ENCODE peak calls at places on chromosome 12, in nine cellular contexts. One of them, this sample, is unnamed.

GRCh38 chr12:27193106-27193505 is 51.0 kb upstream of the STK38L start:
- DNase-seq in mesothelial cell of epicardium: no peak
- DNase-seq in astrocyte: peak
- DNase-seq in OCI-LY7: no peak
- DNase-seq in body of pancreas: peak
- DNase-seq in ascending aorta: peak
- DNase-seq in foreskin fibroblast: peak
- DNase-seq in prostate gland: no peak
- DNase-seq in neural crest cell: no peak
- DNase-seq in this sample: no peak

GRCh38 chr12:88172844-88173407 is 30.8 kb downstream of the TMTC3 start:
- DNase-seq in mesothelial cell of epicardium: no peak
- DNase-seq in astrocyte: no peak
- DNase-seq in OCI-LY7: no peak
- DNase-seq in body of pancreas: no peak
- DNase-seq in ascending aorta: no peak
- DNase-seq in foreskin fibroblast: peak
- DNase-seq in prostate gland: no peak
- DNase-seq in neural crest cell: no peak
- DNase-seq in this sample: no peak

GRCh38 chr12:23657598-23657997 is 291.9 kb downstream of the SOX5 start:
- DNase-seq in mesothelial cell of epicardium: no peak
- DNase-seq in astrocyte: no peak
- DNase-seq in OCI-LY7: no peak
- DNase-seq in body of pancreas: no peak
- DNase-seq in ascending aorta: no peak
- DNase-seq in foreskin fibroblast: no peak
- DNase-seq in prostate gland: no peak
- DNase-seq in neural crest cell: no peak
- DNase-seq in this sample: no peak

GRCh38 chr12:71639341-71639760 is 24.3 kb downstream of the ZFC3H1 start:
- DNase-seq in mesothelial cell of epicardium: no peak
- DNase-seq in astrocyte: no peak
- DNase-seq in OCI-LY7: peak
- DNase-seq in body of pancreas: no peak
- DNase-seq in ascending aorta: no peak
- DNase-seq in foreskin fibroblast: no peak
- DNase-seq in prostate gland: no peak
- DNase-seq in neural crest cell: no peak
- DNase-seq in this sample: no peak

GRCh38 chr12:68479832-68480291 is 130.8 kb upstream of the RAP1B start:
- DNase-seq in mesothelial cell of epicardium: no peak
- DNase-seq in astrocyte: peak
- DNase-seq in OCI-LY7: no peak
- DNase-seq in body of pancreas: no peak
- DNase-seq in ascending aorta: no peak
- DNase-seq in foreskin fibroblast: no peak
- DNase-seq in prostate gland: no peak
- DNase-seq in neural crest cell: no peak
- DNase-seq in this sample: no peak

GRCh38 chr12:47816646-47817271 is 2.9 kb downstream of the HDAC7 start:
- DNase-seq in mesothelial cell of epicardium: no peak
- DNase-seq in astrocyte: no peak
- DNase-seq in OCI-LY7: no peak
- DNase-seq in body of pancreas: no peak
- DNase-seq in ascending aorta: no peak
- DNase-seq in foreskin fibroblast: peak
- DNase-seq in prostate gland: no peak
- DNase-seq in neural crest cell: no peak
- DNase-seq in this sample: no peak

GRCh38 chr12:125890983-125891382 is 825.7 kb downstream of the AACS start:
- DNase-seq in mesothelial cell of epicardium: no peak
- DNase-seq in astrocyte: peak
- DNase-seq in OCI-LY7: no peak
- DNase-seq in body of pancreas: no peak
- DNase-seq in ascending aorta: no peak
- DNase-seq in foreskin fibroblast: no peak
- DNase-seq in prostate gland: no peak
- DNase-seq in neural crest cell: no peak
- DNase-seq in this sample: no peak

GRCh38 chr12:12608557-12608957 is 3.1 kb upstream of the CREBL2 start:
- DNase-seq in mesothelial cell of epicardium: no peak
- DNase-seq in astrocyte: no peak
- DNase-seq in OCI-LY7: peak
- DNase-seq in body of pancreas: no peak
- DNase-seq in ascending aorta: no peak
- DNase-seq in foreskin fibroblast: no peak
- DNase-seq in prostate gland: no peak
- DNase-seq in neural crest cell: no peak
- DNase-seq in this sample: no peak

GRCh38 chr12:94101902-94102660 is 46.3 kb upstream of the PLXNC1 start:
- DNase-seq in mesothelial cell of epicardium: peak
- DNase-seq in astrocyte: peak
- DNase-seq in OCI-LY7: peak
- DNase-seq in body of pancreas: peak
- DNase-seq in ascending aorta: peak
- DNase-seq in foreskin fibroblast: peak
- DNase-seq in prostate gland: peak
- DNase-seq in neural crest cell: peak
- DNase-seq in this sample: peak

GRCh38 chr12:53974084-53975018 is at the start of gene HOTAIR:
- DNase-seq in mesothelial cell of epicardium: no peak
- DNase-seq in astrocyte: no peak
- DNase-seq in OCI-LY7: peak
- DNase-seq in body of pancreas: peak
- DNase-seq in ascending aorta: no peak
- DNase-seq in foreskin fibroblast: peak
- DNase-seq in prostate gland: no peak
- DNase-seq in neural crest cell: no peak
- DNase-seq in this sample: no peak

GRCh38 chr12:12172106-12172511 is 94.7 kb downstream of the LRP6 start:
- DNase-seq in mesothelial cell of epicardium: no peak
- DNase-seq in astrocyte: peak
- DNase-seq in OCI-LY7: no peak
- DNase-seq in body of pancreas: peak
- DNase-seq in ascending aorta: no peak
- DNase-seq in foreskin fibroblast: peak
- DNase-seq in prostate gland: peak
- DNase-seq in neural crest cell: no peak
- DNase-seq in this sample: no peak

GRCh38 chr12:119614705-119615104 is 21.1 kb downstream of the TMEM233 start:
- DNase-seq in mesothelial cell of epicardium: no peak
- DNase-seq in astrocyte: no peak
- DNase-seq in OCI-LY7: no peak
- DNase-seq in body of pancreas: no peak
- DNase-seq in ascending aorta: no peak
- DNase-seq in foreskin fibroblast: no peak
- DNase-seq in prostate gland: no peak
- DNase-seq in neural crest cell: no peak
- DNase-seq in this sample: no peak

GRCh38 chr12:21065845-21066244 is 65.1 kb upstream of the SLCO1B1 start:
- DNase-seq in mesothelial cell of epicardium: no peak
- DNase-seq in astrocyte: no peak
- DNase-seq in OCI-LY7: no peak
- DNase-seq in body of pancreas: peak
- DNase-seq in ascending aorta: no peak
- DNase-seq in foreskin fibroblast: no peak
- DNase-seq in prostate gland: peak
- DNase-seq in neural crest cell: no peak
- DNase-seq in this sample: no peak

DNA sequence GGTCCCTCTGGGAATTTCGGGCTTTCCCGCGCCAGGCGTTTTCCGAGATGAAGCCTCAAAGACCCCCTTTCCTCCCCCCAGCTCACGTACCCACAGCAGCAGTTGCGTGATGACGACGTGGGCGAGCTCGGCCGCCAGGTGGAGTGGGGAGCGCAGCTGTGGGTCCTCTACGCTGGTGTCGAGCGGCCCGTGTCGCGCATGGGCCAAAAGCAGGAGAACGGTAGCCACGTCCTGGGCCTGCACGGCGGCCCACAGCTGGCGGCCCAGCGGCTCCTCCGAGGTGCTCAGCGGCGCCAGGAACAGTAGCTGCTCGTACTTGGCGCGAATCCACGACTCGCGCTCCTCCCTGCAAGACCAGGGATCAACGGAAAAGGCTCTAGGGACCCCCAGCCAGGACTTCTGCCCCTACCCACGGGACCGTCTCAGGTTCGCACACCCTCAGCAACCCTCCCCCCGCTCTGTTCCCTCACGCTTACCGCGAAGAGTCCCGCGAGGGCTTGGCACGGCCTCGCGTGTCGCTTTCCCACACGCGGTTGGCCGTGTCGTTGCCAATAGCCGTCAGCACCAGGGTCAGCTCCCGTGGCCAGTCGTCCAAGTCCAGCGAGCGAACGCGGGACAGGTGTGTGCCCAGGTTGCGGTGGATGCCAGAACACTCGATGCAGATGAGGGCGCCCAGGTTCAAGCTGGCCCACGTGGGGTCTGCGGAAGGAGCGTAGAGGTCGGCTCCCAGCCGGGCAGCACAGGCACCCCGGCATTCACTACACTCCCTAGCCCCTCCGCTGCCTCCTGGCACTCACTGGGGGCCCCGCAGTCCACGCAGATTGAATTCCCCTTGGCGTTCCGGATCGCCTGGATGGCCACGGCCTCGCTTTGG is 11.4 kb downstream of the AGAP2 start:
- DNase-seq in mesothelial cell of epicardium: no peak
- DNase-seq in astrocyte: peak
- DNase-seq in OCI-LY7: no peak
- DNase-seq in body of pancreas: peak
- DNase-seq in ascending aorta: no peak
- DNase-seq in foreskin fibroblast: no peak
- DNase-seq in prostate gland: no peak
- DNase-seq in neural crest cell: no peak
- DNase-seq in this sample: peak
- TF ChIP-seq CTCF in mesothelial cell of epicardium: no peak
- TF ChIP-seq CTCF in astrocyte: no peak
- TF ChIP-seq CTCF in OCI-LY7: no peak
- TF ChIP-seq CTCF in body of pancreas: peak
- TF ChIP-seq CTCF in ascending aorta: peak
- TF ChIP-seq CTCF in foreskin fibroblast: peak
- TF ChIP-seq CTCF in prostate gland: peak
- TF ChIP-seq CTCF in neural crest cell: peak
- TF ChIP-seq CTCF in this sample: no peak

GRCh38 chr12:64522316-64522715 is 70.4 kb downstream of the TBK1 start:
- DNase-seq in mesothelial cell of epicardium: no peak
- DNase-seq in astrocyte: peak
- DNase-seq in OCI-LY7: no peak
- DNase-seq in body of pancreas: no peak
- DNase-seq in ascending aorta: no peak
- DNase-seq in foreskin fibroblast: peak
- DNase-seq in prostate gland: no peak
- DNase-seq in neural crest cell: no peak
- DNase-seq in this sample: no peak
- TF ChIP-seq CTCF in mesothelial cell of epicardium: no peak
- TF ChIP-seq CTCF in astrocyte: no peak
- TF ChIP-seq CTCF in OCI-LY7: no peak
- TF ChIP-seq CTCF in body of pancreas: no peak
- TF ChIP-seq CTCF in ascending aorta: no peak
- TF ChIP-seq CTCF in foreskin fibroblast: no peak
- TF ChIP-seq CTCF in prostate gland: no peak
- TF ChIP-seq CTCF in neural crest cell: no peak
- TF ChIP-seq CTCF in this sample: no peak

GRCh38 chr12:80472912-80473500 is 29.0 kb downstream of the PTPRQ start:
- DNase-seq in mesothelial cell of epicardium: no peak
- DNase-seq in astrocyte: peak
- DNase-seq in OCI-LY7: peak
- DNase-seq in body of pancreas: peak
- DNase-seq in ascending aorta: no peak
- DNase-seq in foreskin fibroblast: peak
- DNase-seq in prostate gland: no peak
- DNase-seq in neural crest cell: no peak
- DNase-seq in this sample: no peak
- TF ChIP-seq CTCF in mesothelial cell of epicardium: no peak
- TF ChIP-seq CTCF in astrocyte: peak
- TF ChIP-seq CTCF in OCI-LY7: peak
- TF ChIP-seq CTCF in body of pancreas: peak
- TF ChIP-seq CTCF in ascending aorta: peak
- TF ChIP-seq CTCF in foreskin fibroblast: peak
- TF ChIP-seq CTCF in prostate gland: peak
- TF ChIP-seq CTCF in neural crest cell: peak
- TF ChIP-seq CTCF in this sample: peak

GRCh38 chr12:79344855-79345840 is 345.6 kb downstream of the PAWR start:
- DNase-seq in mesothelial cell of epicardium: no peak
- DNase-seq in astrocyte: peak
- DNase-seq in OCI-LY7: peak
- DNase-seq in body of pancreas: peak
- DNase-seq in ascending aorta: no peak
- DNase-seq in foreskin fibroblast: peak
- DNase-seq in prostate gland: peak
- DNase-seq in neural crest cell: peak
- DNase-seq in this sample: no peak
- TF ChIP-seq CTCF in mesothelial cell of epicardium: no peak
- TF ChIP-seq CTCF in astrocyte: peak
- TF ChIP-seq CTCF in OCI-LY7: peak
- TF ChIP-seq CTCF in body of pancreas: peak
- TF ChIP-seq CTCF in ascending aorta: no peak
- TF ChIP-seq CTCF in foreskin fibroblast: peak
- TF ChIP-seq CTCF in prostate gland: peak
- TF ChIP-seq CTCF in neural crest cell: peak
- TF ChIP-seq CTCF in this sample: peak

GRCh38 chr12:52267266-52267665 is 7.2 kb upstream of the KRT86 start:
- DNase-seq in mesothelial cell of epicardium: no peak
- DNase-seq in astrocyte: no peak
- DNase-seq in OCI-LY7: no peak
- DNase-seq in body of pancreas: no peak
- DNase-seq in ascending aorta: peak
- DNase-seq in foreskin fibroblast: no peak
- DNase-seq in prostate gland: no peak
- DNase-seq in neural crest cell: no peak
- DNase-seq in this sample: no peak
- TF ChIP-seq CTCF in mesothelial cell of epicardium: no peak
- TF ChIP-seq CTCF in astrocyte: no peak
- TF ChIP-seq CTCF in OCI-LY7: no peak
- TF ChIP-seq CTCF in body of pancreas: no peak
- TF ChIP-seq CTCF in ascending aorta: no peak
- TF ChIP-seq CTCF in foreskin fibroblast: no peak
- TF ChIP-seq CTCF in prostate gland: no peak
- TF ChIP-seq CTCF in neural crest cell: no peak
- TF ChIP-seq CTCF in this sample: no peak

GRCh38 chr12:7162691-7163114 is 26.8 kb upstream of the PEX5 start:
- DNase-seq in mesothelial cell of epicardium: no peak
- DNase-seq in astrocyte: no peak
- DNase-seq in OCI-LY7: no peak
- DNase-seq in body of pancreas: peak
- DNase-seq in ascending aorta: no peak
- DNase-seq in foreskin fibroblast: peak
- DNase-seq in prostate gland: peak
- DNase-seq in neural crest cell: no peak
- DNase-seq in this sample: no peak
- TF ChIP-seq CTCF in mesothelial cell of epicardium: peak
- TF ChIP-seq CTCF in astrocyte: peak
- TF ChIP-seq CTCF in OCI-LY7: peak
- TF ChIP-seq CTCF in body of pancreas: peak
- TF ChIP-seq CTCF in ascending aorta: peak
- TF ChIP-seq CTCF in foreskin fibroblast: peak
- TF ChIP-seq CTCF in prostate gland: peak
- TF ChIP-seq CTCF in neural crest cell: peak
- TF ChIP-seq CTCF in this sample: no peak

GRCh38 chr12:49232940-49233841 is 31.7 kb upstream of the TUBA1C start:
- DNase-seq in mesothelial cell of epicardium: peak
- DNase-seq in astrocyte: peak
- DNase-seq in OCI-LY7: no peak
- DNase-seq in body of pancreas: peak
- DNase-seq in ascending aorta: peak
- DNase-seq in foreskin fibroblast: peak
- DNase-seq in prostate gland: peak
- DNase-seq in neural crest cell: peak
- DNase-seq in this sample: peak
- TF ChIP-seq CTCF in mesothelial cell of epicardium: no peak
- TF ChIP-seq CTCF in astrocyte: peak
- TF ChIP-seq CTCF in OCI-LY7: no peak
- TF ChIP-seq CTCF in body of pancreas: no peak
- TF ChIP-seq CTCF in ascending aorta: no peak
- TF ChIP-seq CTCF in foreskin fibroblast: peak
- TF ChIP-seq CTCF in prostate gland: no peak
- TF ChIP-seq CTCF in neural crest cell: no peak
- TF ChIP-seq CTCF in this sample: no peak

This sample was measured in glutamatergic neuron.